ENCODE peak calls at places on chromosomes 13 and 19, in nine cellular contexts. I, O, U, Z, S, Q, K, L and X are unnamed samples.

GRCh38 chr19:2528543-2529173 is 52.7 kb downstream of the GADD45B start:
- DNase-seq in I (no peak), O (no peak), U (peak), Z (peak), S (no peak), Q (peak), K (no peak), L (no peak), X (no peak)

GRCh38 chr13:35489050-35489449 is 12.6 kb upstream of the MAB21L1 start:
- DNase-seq in I (no peak), O (no peak), U (no peak), Z (no peak), S (no peak), Q (no peak), K (no peak), L (no peak), X (no peak)

GRCh38 chr13:92991687-92992086 is 234.9 kb upstream of the GPC6 start:
- DNase-seq in I (no peak), O (no peak), U (no peak), Z (no peak), S (no peak), Q (no peak), K (no peak), L (no peak), X (no peak)

GRCh38 chr19:45098521-45099464 is 5.8 kb downstream of the PPP1R37 start:
- DNase-seq in I (no peak), O (no peak), U (no peak), Z (no peak), S (no peak), Q (no peak), K (no peak), L (no peak), X (no peak)

GRCh38 chr19:54478677-54479266 is 5.7 kb upstream of the CDC42EP5 start:
- DNase-seq in I (no peak), O (no peak), U (peak), Z (no peak), S (no peak), Q (peak), K (no peak), L (no peak), X (no peak)

GRCh38 chr19:13937479-13938360 is 497 bp downstream of the PODNL1 start:
- DNase-seq in I (no peak), O (no peak), U (peak), Z (no peak), S (no peak), Q (no peak), K (no peak), L (no peak), X (no peak)

GRCh38 chr19:6825076-6825774 is 52.7 kb downstream of the VAV1 start:
- DNase-seq in I (no peak), O (no peak), U (no peak), Z (no peak), S (no peak), Q (no peak), K (no peak), L (no peak), X (no peak)

GRCh38 chr19:15213715-15214381 is 13.1 kb upstream of the NOTCH3 start:
- DNase-seq in I (no peak), O (no peak), U (no peak), Z (no peak), S (no peak), Q (no peak), K (no peak), L (no peak), X (no peak)

GRCh38 chr19:44345969-44346368 is 10.5 kb downstream of the ZNF112 start:
- DNase-seq in I (no peak), O (no peak), U (no peak), Z (no peak), S (no peak), Q (no peak), K (no peak), L (no peak), X (no peak)

GRCh38 chr13:51844862-51845573 is at the start of gene TMEM272:
- DNase-seq in I (peak), O (no peak), U (peak), Z (no peak), S (no peak), Q (no peak), K (no peak), L (peak), X (no peak)

GRCh38 chr19:294341-294818 is 3.2 kb upstream of the PLPP2 start:
- DNase-seq in I (no peak), O (no peak), U (peak), Z (no peak), S (no peak), Q (no peak), K (no peak), L (no peak), X (no peak)

GRCh38 chr19:39568604-39569003 is 28.6 kb upstream of the EID2 start:
- DNase-seq in I (no peak), O (no peak), U (no peak), Z (no peak), S (no peak), Q (peak), K (no peak), L (no peak), X (peak)

GRCh38 chr19:1837625-1838105 is 10.6 kb downstream of the REXO1 start:
- DNase-seq in I (peak), O (no peak), U (peak), Z (no peak), S (peak), Q (no peak), K (no peak), L (no peak), X (no peak)

GRCh38 chr13:106534844-106535551 is 464 bp downstream of the EFNB2 start:
- DNase-seq in I (peak), O (no peak), U (no peak), Z (no peak), S (no peak), Q (no peak), K (no peak), L (no peak), X (no peak)

GRCh38 chr19:24140099-24140498 is 53.1 kb downstream of the ZNF254 start:
- DNase-seq in I (no peak), O (no peak), U (no peak), Z (no peak), S (no peak), Q (peak), K (no peak), L (no peak), X (no peak)

GRCh38 chr13:40982772-40983171 is 36.3 kb downstream of the ELF1 start:
- DNase-seq in I (peak), O (no peak), U (no peak), Z (no peak), S (no peak), Q (peak), K (peak), L (peak), X (no peak)

GRCh38 chr19:33486936-33487793 is 34.4 kb downstream of the PEPD start:
- DNase-seq in I (no peak), O (no peak), U (no peak), Z (no peak), S (no peak), Q (no peak), K (no peak), L (no peak), X (no peak)

GRCh38 chr13:64725492-64725891 is 2504.6 kb downstream of the PCDH9 start:
- DNase-seq in I (no peak), O (no peak), U (no peak), Z (no peak), S (no peak), Q (no peak), K (no peak), L (no peak), X (no peak)

GRCh38 chr13:30125422-30126073 is 181.8 kb downstream of the KATNAL1 start:
- DNase-seq in I (no peak), O (no peak), U (no peak), Z (peak), S (no peak), Q (peak), K (no peak), L (no peak), X (no peak)